ENCODE peak calls at places on chromosomes 3 and 15, in five cellular contexts. G is CD8-positive, alpha-beta T cell; R is heart right ventricle; V is mammary epithelial cell; Z is breast epithelium. P is an unnamed sample. For H3K36me3, the result is how much of the 10 kb centered on the place peaks cover.

GRCh38 chr15:41561777-41562145 is 2.7 kb downstream of the TYRO3 start:
- DNase-seq in G (no peak), Z (no peak), R (no peak), V (no peak), P (peak)

GRCh38 chr15:62782100-62782791 is 260.3 kb upstream of the TPM1 start:
- DNase-seq in R (peak), G (no peak), Z (peak), V (peak), P (peak)

GRCh38 chr3:129576514-129577345 is 29.7 kb downstream of the PLXND1 start:
- DNase-seq in Z (peak), V (no peak), R (no peak), G (peak), P (no peak)

GRCh38 chr3:126342991-126343661 is 14.1 kb downstream of the KLF15 start:
- DNase-seq in Z (no peak), G (no peak), R (peak), V (no peak), P (no peak)

GRCh38 chr3:192482809-192483208 is 244.5 kb downstream of the FGF12 start:
- DNase-seq in Z (no peak), R (no peak), V (no peak), G (no peak), P (no peak)

GRCh38 chr15:68372291-68372811 is 59.6 kb downstream of the ITGA11 start:
- DNase-seq in Z (no peak), V (peak), R (peak), G (no peak), P (peak)

GRCh38 chr3:15899438-15899837 is 101.7 kb upstream of the ANKRD28 start:
- DNase-seq in R (no peak), G (no peak), V (peak), Z (no peak), P (peak)

GRCh38 chr3:117892431-117892841 is 1142.2 kb downstream of the IGSF11 start:
- DNase-seq in Z (no peak), V (no peak), G (no peak), R (no peak), P (no peak)

GRCh38 chr3:39407259-39407629 is 724 bp downstream of the RPSA start:
- DNase-seq in Z (no peak), R (no peak), G (no peak), V (no peak), P (no peak)

GRCh38 chr3:112372396-112372795 is 39.4 kb downstream of the CD200 start:
- DNase-seq in R (no peak), Z (no peak), V (no peak), G (no peak), P (no peak)

GRCh38 chr15:82971223-82971984 is 14.6 kb upstream of the RAMAC start:
- DNase-seq in R (no peak), Z (no peak), G (no peak), V (no peak), P (no peak)

GRCh38 chr15:29053006-29053405 is 167.2 kb downstream of the APBA2 start:
- DNase-seq in Z (no peak), R (no peak), V (no peak), G (no peak), P (no peak)

GRCh38 chr3:15281817-15282216 is 50.6 kb downstream of the SH3BP5 start:
- DNase-seq in Z (no peak), R (no peak), G (no peak), V (no peak), P (no peak)

GRCh38 chr3:5197470-5198312 is 10.2 kb downstream of the EDEM1 start:
- DNase-seq in G (no peak), V (peak), Z (no peak), R (no peak), P (no peak)

GRCh38 chr15:85047271-85047948 is 65.8 kb downstream of the PDE8A start:
- DNase-seq in V (no peak), R (peak), Z (no peak), G (no peak), P (peak)
- H3K36me3 ChIP-seq in V (under half), R (under half), Z (under half), G (under half), P (under half)

DNA sequence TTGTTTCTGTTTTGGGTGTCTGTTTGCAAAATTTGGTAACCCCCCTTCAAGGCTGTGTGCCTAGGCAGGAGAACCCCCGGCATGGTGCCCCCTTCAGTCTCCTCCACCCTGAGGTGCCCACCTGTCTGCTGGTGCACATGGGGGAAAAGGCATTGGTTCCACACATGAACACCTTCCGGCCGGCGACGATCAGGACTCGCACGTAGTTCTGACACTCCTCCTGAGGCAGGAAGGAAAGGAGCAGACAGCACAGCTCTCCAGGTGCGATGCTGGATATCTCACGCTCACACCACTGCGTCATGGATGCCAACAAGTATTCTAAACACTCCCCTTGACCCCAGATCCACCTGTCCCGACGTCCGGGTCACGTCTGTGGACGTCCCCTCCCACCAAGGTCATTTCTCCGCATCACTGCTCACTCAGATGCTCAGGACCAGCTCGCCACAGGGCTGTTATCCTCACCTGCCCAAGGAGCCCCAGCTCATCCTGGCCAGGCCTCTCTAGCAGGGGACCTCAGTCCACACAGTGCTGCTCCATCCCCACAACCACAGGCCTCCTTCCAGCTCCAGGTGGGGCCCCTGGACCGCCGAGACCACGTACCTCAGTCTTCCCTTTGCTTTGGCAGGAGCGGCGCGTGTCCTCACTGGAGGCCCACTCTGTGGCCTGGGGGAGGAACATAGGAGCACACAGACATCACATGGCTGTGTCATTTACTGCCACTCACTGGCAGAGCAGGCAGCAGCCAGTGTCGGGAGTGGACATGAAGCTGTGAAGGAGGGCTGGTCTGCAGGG is 99.0 kb downstream of the SEMA5B start:
- DNase-seq in R (no peak), Z (no peak), V (no peak), G (no peak), P (no peak)
- H3K36me3 ChIP-seq in R (under half), Z (under half), V (under half), G (under half), P (under half)

DNA sequence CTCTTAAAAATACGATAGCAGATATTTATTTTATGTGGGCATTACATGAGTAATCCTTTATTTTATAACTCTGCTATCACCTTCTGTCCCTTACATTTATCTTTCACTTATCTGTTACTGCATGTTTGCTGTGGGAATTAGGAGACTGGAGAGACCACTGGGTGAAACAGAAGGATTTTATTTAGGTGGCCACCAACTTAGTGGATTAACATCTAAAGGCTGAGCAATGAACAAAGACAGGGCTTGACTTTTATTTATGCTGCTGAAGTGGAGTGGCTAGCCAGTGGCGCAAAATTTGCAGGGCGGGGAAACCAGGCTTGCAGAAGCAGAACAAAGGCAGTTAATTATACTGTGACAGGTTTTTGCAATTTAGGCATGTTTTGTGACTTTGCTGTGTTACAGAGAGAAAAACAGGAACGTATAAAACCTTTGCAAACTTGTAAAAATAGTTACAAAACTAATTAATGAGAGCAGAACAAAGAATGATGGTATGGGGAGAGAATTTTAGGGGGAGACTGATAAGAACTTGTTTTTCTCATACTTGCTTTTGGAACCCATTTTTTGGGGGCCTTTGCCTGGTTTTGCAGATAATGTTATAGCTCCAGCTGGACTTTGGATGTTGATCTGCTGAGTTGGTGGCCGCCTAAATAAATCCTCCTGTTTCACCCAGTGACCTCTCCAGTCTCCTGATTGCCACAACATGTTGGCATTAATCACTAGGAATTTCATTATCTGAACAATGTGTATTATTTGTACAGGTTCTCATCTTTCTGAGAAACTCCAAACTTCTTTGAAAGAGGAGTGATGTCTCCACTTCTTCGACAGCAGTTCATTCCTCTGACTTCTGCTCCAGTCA is 18.0 kb downstream of the KLHL24 start:
- DNase-seq in V (peak), Z (no peak), G (no peak), R (no peak), P (no peak)
- H3K36me3 ChIP-seq in V (under half), Z (under half), G (under half), R (half or more), P (under half)

GRCh38 chr3:171257251-171258179 is 202.7 kb downstream of the TNIK start:
- DNase-seq in G (no peak), V (no peak), R (no peak), Z (no peak), P (peak)

GRCh38 chr3:171260430-171260829 is 199.8 kb downstream of the TNIK start:
- DNase-seq in Z (no peak), R (no peak), G (no peak), V (no peak), P (no peak)

GRCh38 chr3:171260899-171261298 is 199.3 kb downstream of the TNIK start:
- DNase-seq in G (no peak), V (no peak), Z (no peak), R (no peak), P (no peak)

GRCh38 chr3:171256445-171257250 is 203.6 kb downstream of the TNIK start:
- DNase-seq in V (peak), G (no peak), Z (no peak), R (no peak), P (no peak)

GRCh38 chr3:171258316-171258715 is 201.9 kb downstream of the TNIK start:
- DNase-seq in Z (no peak), V (peak), R (no peak), G (no peak), P (no peak)
- H3K36me3 ChIP-seq in Z (under half), V (under half), R (under half), G (under half), P (under half)

P was measured in brain microvascular endothelial cell.